ENCODE peak calls at places on chromosomes 11 and 22, in six cellular contexts. R is myocyte, C is IMR-90, A is occipital lobe, Z is T-helper 1 cell, D is EL. W is an unnamed sample.

GRCh38 chr11:92875473-92875872 is 94.0 kb upstream of the MTNR1B start:
- DNase-seq in R (no peak), Z (no peak), A (no peak), D (no peak), C (no peak), W (no peak)

GRCh38 chr11:69374110-69374981 is 80.4 kb downstream of the MYEOV start:
- DNase-seq in D (no peak), A (no peak), R (no peak), C (no peak), Z (no peak), W (no peak)

GRCh38 chr22:28609921-28610320 is 69.7 kb downstream of the TTC28 start:
- DNase-seq in C (no peak), R (no peak), Z (no peak), A (no peak), D (no peak), W (no peak)

GRCh38 chr22:38034278-38034882 is 22.8 kb upstream of the PICK1 start:
- DNase-seq in C (peak), D (peak), A (peak), Z (no peak), R (peak), W (no peak)

GRCh38 chr22:24319451-24319850 is 48.8 kb downstream of the SPECC1L start:
- DNase-seq in Z (no peak), R (no peak), D (peak), C (peak), A (no peak), W (no peak)

GRCh38 chr22:30647536-30647935 is 12.0 kb downstream of the SLC35E4 start:
- DNase-seq in R (no peak), A (no peak), D (no peak), Z (no peak), C (no peak), W (no peak)

GRCh38 chr22:31210830-31211503 is 1.1 kb upstream of the LIMK2 start:
- DNase-seq in C (no peak), Z (peak), A (no peak), R (peak), D (peak), W (no peak)

GRCh38 chr11:14334893-14335292 is 24.1 kb downstream of the RRAS2 start:
- DNase-seq in C (no peak), Z (no peak), R (no peak), A (no peak), D (no peak), W (no peak)

GRCh38 chr11:97610000-97610399 is 1220.2 kb downstream of the JRKL start:
- DNase-seq in Z (no peak), C (no peak), A (no peak), D (no peak), R (no peak), W (no peak)

GRCh38 chr11:102983491-102983890 is 28.0 kb upstream of the MMP13 start:
- DNase-seq in Z (no peak), C (no peak), D (no peak), A (no peak), R (no peak), W (no peak)

GRCh38 chr11:78310500-78310909 is 107.1 kb downstream of the GAB2 start:
- DNase-seq in D (no peak), R (peak), A (no peak), Z (no peak), C (peak), W (no peak)

GRCh38 chr11:95884364-95884763 is 39.5 kb downstream of the MTMR2 start:
- DNase-seq in Z (no peak), A (no peak), R (peak), C (peak), D (peak), W (no peak)

GRCh38 chr11:62721994-62722393 is 5.3 kb downstream of the HNRNPUL2 start:
- DNase-seq in A (no peak), Z (no peak), R (no peak), D (peak), C (peak), W (no peak)

GRCh38 chr11:81368192-81368591 is 1365.5 kb downstream of the FAM181B start:
- DNase-seq in Z (no peak), C (no peak), A (no peak), R (no peak), D (no peak), W (no peak)

GRCh38 chr11:126512741-126513715 is 157.5 kb downstream of the ST3GAL4 start:
- DNase-seq in A (no peak), R (no peak), D (peak), C (no peak), Z (no peak), W (no peak)

GRCh38 chr22:47442821-47443220 is 680.4 kb downstream of the TBC1D22A start:
- DNase-seq in D (no peak), R (no peak), Z (no peak), A (no peak), C (no peak), W (no peak)

GRCh38 chr11:57459112-57460016 is 964 bp upstream of the RTN4RL2 start:
- DNase-seq in D (no peak), Z (peak), A (no peak), R (no peak), C (peak), W (peak)

GRCh38 chr22:42330953-42331525 is 60.6 kb upstream of the TCF20 start:
- DNase-seq in D (no peak), C (no peak), A (no peak), Z (no peak), R (peak), W (no peak)

W was measured in KG1.